ENCODE peak calls at places on chromosomes 6 and 20, in four cellular contexts. Z is cardiac muscle cell, B is body of pancreas, F is psoas muscle. E is an unnamed sample. For H3K4me1 and H3K9me3, the result is how much of the 10 kb centered on the place peaks cover.

GRCh38 chr6:107435798-107436197 is 23.6 kb downstream of the PDSS2 start:
- DNase-seq in F (no peak), Z (no peak), B (no peak), E (no peak)

GRCh38 chr6:29746050-29746449 is 22.8 kb downstream of the HLA-F start:
- DNase-seq in F (no peak), Z (no peak), B (no peak), E (no peak)

GRCh38 chr6:29676981-29677601 is 3.9 kb downstream of the ZFP57 start:
- DNase-seq in Z (peak), B (no peak), F (no peak), E (no peak)

GRCh38 chr6:53691667-53692133 is 26.1 kb upstream of the KLHL31 start:
- DNase-seq in Z (no peak), F (no peak), B (no peak), E (no peak)

GRCh38 chr6:26125015-26125690 is 37.9 kb downstream of the HFE start:
- DNase-seq in F (no peak), Z (peak), B (peak), E (peak)

GRCh38 chr6:159720708-159721107 is 6.6 kb upstream of the WTAP start:
- DNase-seq in B (peak), F (no peak), Z (peak), E (peak)

GRCh38 chr6:39391182-39391581 is 68.7 kb upstream of the KCNK16 start:
- DNase-seq in B (no peak), Z (no peak), F (no peak), E (no peak)

GRCh38 chr6:100283288-100283687 is 181.4 kb downstream of the SIM1 start:
- DNase-seq in Z (no peak), B (no peak), F (no peak), E (no peak)

GRCh38 chr6:113529191-113529590 is 328.0 kb upstream of the MARCKS start:
- DNase-seq in F (no peak), B (no peak), Z (no peak), E (no peak)

GRCh38 chr6:135909737-135910387 is 58.4 kb downstream of the PDE7B start:
- DNase-seq in F (no peak), Z (peak), B (peak), E (peak)

GRCh38 chr6:104126621-104127020 is 733.1 kb downstream of the HACE1 start:
- DNase-seq in Z (no peak), B (no peak), F (no peak), E (no peak)

GRCh38 chr6:138421089-138421488 is 17.1 kb downstream of the HEBP2 start:
- DNase-seq in Z (no peak), B (no peak), F (no peak), E (no peak)

GRCh38 chr20:62508641-62509051 is 32.9 kb upstream of the GATA5 start:
- DNase-seq in F (no peak), B (no peak), Z (no peak), E (no peak)
- H3K4me1 ChIP-seq in F (under half), B (under half), Z (half or more), E (under half)

GRCh38 chr20:41309817-41310216 is 7.7 kb downstream of the ZHX3 start:
- DNase-seq in F (no peak), Z (no peak), B (no peak), E (no peak)

GRCh38 chr20:41308726-41309413 is 8.7 kb downstream of the ZHX3 start:
- DNase-seq in Z (no peak), F (no peak), B (no peak), E (no peak)

GRCh38 chr20:41307021-41307420 is 10.5 kb downstream of the ZHX3 start:
- DNase-seq in B (no peak), F (no peak), Z (no peak), E (no peak)

GRCh38 chr20:41306061-41306727 is 11.3 kb downstream of the ZHX3 start:
- DNase-seq in Z (no peak), F (no peak), B (no peak), E (no peak)

DNA sequence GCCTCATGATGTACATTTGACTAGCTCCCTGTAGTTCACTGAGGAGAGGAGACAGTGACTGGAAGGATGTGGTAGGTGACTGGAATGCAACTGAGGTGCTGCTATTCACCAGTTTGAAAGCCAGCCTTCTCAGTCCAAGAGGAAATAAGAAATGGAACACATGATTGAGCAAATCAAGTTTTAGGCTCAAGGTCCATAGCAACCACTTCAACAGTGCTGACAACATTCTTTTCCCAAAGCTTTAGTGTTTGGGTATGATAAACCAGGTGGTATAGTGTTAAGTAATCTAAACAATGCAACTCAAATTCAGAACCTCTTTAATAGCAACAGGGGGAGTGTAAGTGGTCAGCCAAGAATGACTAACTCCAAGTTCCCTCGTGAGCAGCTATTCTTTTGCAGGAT is 9.2 kb downstream of the ZHX3 start:
- DNase-seq in Z (no peak), F (no peak), B (no peak), E (no peak)
- H3K27ac ChIP-seq in Z (no peak), F (no peak), B (no peak), E (no peak)

DNA sequence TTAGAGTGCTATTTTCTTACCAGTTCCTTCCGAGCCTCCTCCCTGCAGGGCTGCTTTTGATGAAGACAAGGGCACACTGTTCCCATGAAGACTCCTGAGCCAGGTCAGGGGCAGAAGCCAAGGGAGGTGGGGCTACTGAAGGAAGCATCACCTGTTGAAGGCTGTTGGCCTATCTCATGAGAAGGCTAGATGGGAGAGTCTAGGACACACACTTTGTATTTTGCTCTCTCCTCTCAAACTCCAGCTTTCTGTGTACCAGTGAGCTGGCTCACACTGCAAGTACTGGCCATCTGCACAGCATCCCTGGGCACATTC is 683.2 kb upstream of the ID4 start:
- DNase-seq in B (no peak), Z (no peak), F (no peak), E (no peak)
- H3K9me3 ChIP-seq in B (under half), Z (under half), F (under half), E (under half)

GRCh38 chr20:62555642-62556420 is 80.0 kb upstream of the GATA5 start:
- DNase-seq in Z (no peak), F (no peak), B (no peak), E (no peak)
- H3K4me1 ChIP-seq in Z (half or more), F (under half), B (under half), E (under half)

GRCh38 chr6:96898241-96898851 is 655 bp upstream of the NDUFAF4 start:
- DNase-seq in F (no peak), Z (no peak), B (no peak), E (no peak)
- H3K27ac ChIP-seq in F (peak), Z (peak), B (peak), E (peak)

GRCh38 chr6:122953766-122954165 is 42.3 kb upstream of the CLVS2 start:
- DNase-seq in B (no peak), F (no peak), Z (no peak), E (no peak)
- H3K9me3 ChIP-seq in B (under half), F (under half), Z (under half), E (under half)

DNA sequence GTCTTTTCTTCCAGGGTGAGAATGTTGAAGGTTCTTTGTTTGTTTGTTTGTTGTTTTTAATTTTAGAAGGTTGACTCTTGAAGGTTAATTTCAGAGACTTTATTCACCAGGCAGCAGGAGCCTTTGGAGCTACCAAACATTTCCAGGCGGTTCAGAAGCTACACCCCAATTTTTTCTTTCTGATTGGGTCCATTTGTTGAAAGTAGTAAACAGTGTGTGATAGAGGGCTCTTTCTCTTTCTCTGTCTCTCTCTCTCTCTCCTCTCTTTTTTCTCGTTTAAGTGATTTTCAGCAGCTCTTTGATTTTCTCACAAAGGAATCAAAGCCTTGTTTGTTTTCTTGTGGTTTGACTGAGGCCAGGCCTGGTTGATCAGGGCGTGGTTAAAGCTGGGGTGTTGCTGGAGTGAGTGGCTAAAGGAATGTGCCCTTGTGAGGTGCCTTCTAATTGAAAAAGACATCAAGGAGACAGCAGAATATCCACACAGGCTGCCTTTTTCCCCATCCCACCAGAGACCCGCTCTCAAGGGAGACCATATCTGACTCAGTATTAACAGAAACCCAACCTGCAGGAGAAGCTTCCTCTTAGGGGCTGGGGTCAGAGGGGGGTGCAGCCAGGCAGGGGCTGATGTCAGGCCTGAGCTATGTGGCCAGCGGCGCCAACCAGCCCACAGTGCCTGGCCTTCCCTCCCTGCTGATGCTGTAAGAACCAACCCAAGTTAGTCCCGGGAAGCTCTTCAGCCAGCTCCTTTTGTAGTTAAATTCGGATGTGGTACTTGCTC is 40.4 kb upstream of the NAA20 start:
- DNase-seq in B (peak), Z (peak), F (peak), E (no peak)
- H3K4me1 ChIP-seq in B (half or more), Z (under half), F (half or more), E (under half)

GRCh38 chr6:42047790-42048405 is 2.4 kb upstream of the TAF8 start:
- DNase-seq in F (no peak), Z (peak), B (no peak), E (no peak)
- H3K27ac ChIP-seq in F (peak), Z (no peak), B (peak), E (peak)